ENCODE peak calls at places on chromosomes 16 and 17, in ten cellular contexts. I, L, V, U, A, Q, P, Y, R and S are unnamed samples.

GRCh38 chr17:66787914-66788313 is 47.0 kb upstream of the CACNG5 start:
- DNase-seq in I (no peak), L (no peak), V (no peak), U (no peak), A (no peak), Q (no peak), P (no peak), Y (no peak), R (no peak), S (no peak)

GRCh38 chr16:4298761-4299522 is 16.9 kb upstream of the GLIS2 start:
- DNase-seq in I (no peak), L (peak; percentile 81), V (peak; percentile 71), U (peak; percentile 80), A (no peak), Q (peak; percentile 96), P (peak; percentile 71), Y (no peak), R (no peak), S (peak; percentile 78)

GRCh38 chr16:54490089-54490488 is 203.5 kb upstream of the IRX3 start:
- DNase-seq in I (no peak), L (no peak), V (no peak), U (no peak), A (no peak), Q (no peak), P (no peak), Y (no peak), R (no peak), S (no peak)

GRCh38 chr17:80380068-80381061 is 34.6 kb upstream of the ENDOV start:
- DNase-seq in I (no peak), L (no peak), V (no peak), U (no peak), A (no peak), Q (no peak), P (no peak), Y (no peak), R (no peak), S (no peak)

GRCh38 chr16:28063611-28064061 is at the start of gene GSG1L:
- DNase-seq in I (peak; percentile 59), L (no peak), V (no peak), U (no peak), A (no peak), Q (no peak), P (no peak), Y (no peak), R (no peak), S (no peak)

GRCh38 chr16:27326738-27327585 is 13.2 kb downstream of the IL4R start:
- DNase-seq in I (peak; percentile 89), L (peak; percentile 65), V (peak; percentile 80), U (peak; percentile 68), A (peak; percentile 59), Q (peak; percentile 90), P (peak; percentile 91), Y (peak; percentile 80), R (peak; percentile 36), S (peak; percentile 88)

GRCh38 chr17:48997827-48998556 is 807 bp downstream of the IGF2BP1 start:
- DNase-seq in I (no peak), L (no peak), V (no peak), U (no peak), A (no peak), Q (no peak), P (no peak), Y (no peak), R (no peak), S (no peak)

GRCh38 chr17:73643012-73643845 is 1.0 kb downstream of the SDK2 start:
- DNase-seq in I (peak; percentile 88), L (no peak), V (no peak), U (no peak), A (no peak), Q (no peak), P (no peak), Y (no peak), R (no peak), S (peak; percentile 52)

GRCh38 chr17:81510798-81511549 is 1.6 kb downstream of the ACTG1 start:
- DNase-seq in I (peak; percentile 89), L (no peak), V (no peak), U (no peak), A (no peak), Q (no peak), P (no peak), Y (no peak), R (no peak), S (peak; percentile 26)

GRCh38 chr17:81508639-81509047 is 4.0 kb downstream of the ACTG1 start:
- DNase-seq in I (no peak), L (no peak), V (no peak), U (peak; percentile 84), A (no peak), Q (no peak), P (no peak), Y (no peak), R (no peak), S (peak; percentile 53)

GRCh38 chr17:81509687-81510523 is 2.7 kb downstream of the ACTG1 start:
- DNase-seq in I (no peak), L (no peak), V (no peak), U (no peak), A (no peak), Q (no peak), P (no peak), Y (no peak), R (no peak), S (no peak)

GRCh38 chr17:81510524-81510797 is 2.1 kb downstream of the ACTG1 start:
- DNase-seq in I (no peak), L (no peak), V (no peak), U (no peak), A (no peak), Q (no peak), P (no peak), Y (no peak), R (no peak), S (no peak)

DNA sequence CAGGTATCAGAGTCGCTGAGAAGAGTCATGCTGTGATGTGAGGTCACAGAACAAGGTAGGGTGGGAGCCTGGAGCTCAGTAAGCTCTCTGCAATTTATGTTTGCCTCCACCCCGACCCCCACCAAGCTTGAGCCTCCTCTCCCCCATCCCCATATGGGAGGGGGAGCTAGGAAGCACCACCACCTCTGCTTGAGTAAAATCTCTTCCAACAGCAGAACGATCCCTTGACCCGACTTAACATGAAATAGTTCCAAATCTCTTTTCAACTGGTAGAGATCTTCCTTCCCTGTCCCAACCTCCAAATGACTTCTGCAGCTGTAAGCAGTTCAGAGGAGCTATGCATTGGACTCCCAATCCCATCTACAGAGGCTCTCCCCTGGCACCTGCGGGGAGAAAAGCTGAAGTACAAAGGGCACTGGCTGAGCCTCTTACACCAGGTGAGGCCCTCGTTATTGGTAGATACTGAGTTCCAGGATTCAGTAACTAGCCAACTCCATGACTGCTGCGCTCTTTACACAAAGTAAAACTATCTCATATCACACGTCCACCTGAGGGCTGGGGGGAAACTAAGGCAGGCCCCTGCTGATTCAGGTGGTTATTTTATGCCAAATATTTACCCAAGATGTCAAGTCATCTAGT is 3.4 kb downstream of the ACTG1 start:
- DNase-seq in I (no peak), L (no peak), V (no peak), U (no peak), A (no peak), Q (no peak), P (no peak), Y (no peak), R (no peak), S (peak; percentile 35)
- TF ChIP-seq POLR2A in I (no peak), L (no peak), V (no peak), U (no peak), A (no peak), Q (peak; percentile 7), P (no peak), Y (peak; percentile 89), R (peak; percentile 86), S (no peak)

DNA sequence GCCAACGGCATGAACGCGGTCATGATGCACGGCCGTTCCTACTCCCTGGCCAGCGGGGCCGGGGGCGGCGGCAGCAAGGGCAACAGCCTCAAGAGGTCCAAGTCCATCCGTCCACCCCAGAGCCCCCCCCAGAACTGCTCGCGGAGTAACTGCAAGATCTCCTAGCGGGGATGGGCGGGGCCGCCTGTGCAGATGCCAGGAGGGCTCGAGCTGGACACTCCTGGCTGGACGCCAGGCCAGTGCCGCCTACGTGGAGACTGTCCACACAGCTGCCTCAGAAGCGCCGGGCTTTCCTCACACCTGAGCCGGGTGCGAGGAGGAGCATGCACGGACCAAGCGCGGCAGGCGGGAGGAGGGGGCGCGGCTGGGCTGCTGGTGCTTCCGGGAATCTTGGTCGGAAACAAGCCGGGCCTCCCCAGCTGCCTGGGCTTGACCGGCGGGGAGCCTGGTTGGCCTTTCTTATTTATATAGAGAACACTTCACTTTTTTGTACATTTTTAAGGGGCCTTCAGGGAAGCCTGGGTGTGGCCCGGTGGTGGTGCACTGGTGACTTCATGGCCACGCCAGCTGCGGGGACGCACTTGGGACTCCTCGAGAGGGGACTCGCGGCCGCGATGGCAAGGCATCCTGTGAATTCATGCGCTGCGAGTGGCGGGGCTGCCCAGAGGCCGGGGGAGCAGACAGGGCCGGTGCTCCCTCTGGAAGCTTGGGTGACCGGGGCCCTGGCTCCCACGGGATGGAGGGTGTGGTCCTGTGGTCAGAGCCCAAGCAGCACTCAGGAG is 3.1 kb upstream of the WFIKKN1 start:
- DNase-seq in I (peak; percentile 74), L (no peak), V (peak; percentile 46), U (no peak), A (no peak), Q (peak; percentile 86), P (no peak), Y (no peak), R (no peak), S (peak; percentile 70)
- TF ChIP-seq POLR2A in I (no peak), L (no peak), V (no peak), U (no peak), A (no peak), Q (no peak), P (no peak), Y (no peak), R (no peak), S (no peak)

GRCh38 chr16:53054670-53055485 is at the start of gene CHD9:
- DNase-seq in I (peak; percentile 95), L (peak; percentile 86), V (peak; percentile 84), U (peak; percentile 72), A (peak; percentile 52), Q (peak; percentile 74), P (peak; percentile 72), Y (no peak), R (peak; percentile 88), S (peak; percentile 87)
- TF ChIP-seq POLR2A in I (no peak), L (peak; percentile 27), V (peak; percentile 21), U (peak; percentile 65), A (no peak), Q (peak; percentile 18), P (no peak), Y (no peak), R (peak; percentile 53), S (peak; percentile 25)

GRCh38 chr16:67182288-67182687 is 1.5 kb downstream of the MATCAP1 start:
- DNase-seq in I (no peak), L (no peak), V (no peak), U (no peak), A (no peak), Q (no peak), P (no peak), Y (no peak), R (no peak), S (no peak)

GRCh38 chr16:67185003-67185865 is 1.5 kb upstream of the MATCAP1 start:
- DNase-seq in I (peak; percentile 96), L (peak; percentile 93), V (peak; percentile 96), U (peak; percentile 67), A (peak; percentile 80), Q (peak; percentile 81), P (peak; percentile 80), Y (peak; percentile 77), R (peak; percentile 69), S (peak; percentile 95)

GRCh38 chr16:67184453-67185002 is 765 bp upstream of the MATCAP1 start:
- DNase-seq in I (no peak), L (no peak), V (no peak), U (no peak), A (no peak), Q (no peak), P (no peak), Y (no peak), R (no peak), S (no peak)

GRCh38 chr16:67183284-67183626 is 508 bp downstream of the MATCAP1 start:
- DNase-seq in I (no peak), L (no peak), V (no peak), U (no peak), A (no peak), Q (no peak), P (no peak), Y (no peak), R (no peak), S (no peak)

DNA sequence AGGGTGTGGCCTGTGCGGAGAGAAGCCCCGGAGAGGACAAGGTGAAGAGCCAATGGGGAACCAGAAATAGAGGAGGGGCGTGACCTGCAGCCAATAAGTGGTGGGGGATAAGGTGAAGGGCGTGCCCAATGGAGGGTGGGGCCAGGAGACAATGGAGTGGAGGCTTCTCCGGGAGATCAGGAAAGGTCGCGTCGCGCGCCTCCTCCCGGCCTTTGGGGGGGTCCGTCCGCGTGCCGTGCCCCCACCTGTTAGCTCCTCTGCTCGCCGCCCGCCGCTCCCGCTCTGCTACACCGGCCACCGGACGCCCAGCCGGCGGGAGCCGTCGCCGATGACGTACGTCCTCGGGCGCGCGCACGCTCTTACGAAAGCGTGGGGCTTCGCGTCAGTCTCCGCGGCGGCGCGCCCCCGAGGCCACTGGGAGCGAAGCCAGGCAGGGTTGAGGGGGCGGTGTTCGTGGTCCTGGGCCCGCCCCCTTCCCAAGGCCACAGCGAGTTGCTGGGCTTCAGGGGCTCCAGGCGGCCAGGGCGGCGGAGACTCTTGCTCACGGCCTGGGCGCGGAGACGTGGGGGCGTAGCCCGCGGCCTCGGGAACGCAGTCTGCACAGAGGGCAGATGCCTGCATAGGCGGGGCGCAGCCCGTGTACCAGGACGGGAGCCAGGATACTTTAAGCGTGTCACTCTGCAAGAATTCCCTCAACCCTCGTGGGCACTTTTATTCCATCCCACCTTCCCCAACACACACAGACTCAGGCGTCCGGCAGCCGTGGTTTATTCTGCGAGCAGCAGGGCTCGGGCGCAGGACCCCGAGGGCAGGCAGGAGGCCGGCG is at the start of gene MATCAP1:
- DNase-seq in I (peak; percentile 98), L (peak; percentile 96), V (peak; percentile 96), U (peak; percentile 96), A (peak; percentile 95), Q (peak; percentile 99), P (peak; percentile 97), Y (peak; percentile 87), R (peak; percentile 100), S (peak; percentile 95)
- TF ChIP-seq POLR2A in I (no peak), L (peak; percentile 54), V (peak; percentile 88), U (no peak), A (peak; percentile 63), Q (peak; percentile 51), P (peak; percentile 12), Y (no peak), R (no peak), S (no peak)